ENCODE peak calls at places on chromosome 5, in seven cellular contexts. F is IMR-90, E is mesendoderm, N is H9, C is neuronal stem cell, P is H1, Y is mesenchymal stem cell. S is an unnamed sample.

GRCh38 chr5:154342963-154343362 is 102.8 kb upstream of the SAP30L start:
- DNase-seq in N (no peak), P (no peak), C (no peak), F (no peak), E (no peak), Y (no peak), S (peak)

GRCh38 chr5:127804886-127805426 is 101.8 kb downstream of the CCDC192 start:
- DNase-seq in P (no peak), C (no peak), Y (peak), N (no peak), E (no peak), F (peak), S (no peak)

GRCh38 chr5:29157975-29158374 is 2035.5 kb upstream of the CDH6 start:
- DNase-seq in E (no peak), N (no peak), C (no peak), Y (no peak), F (no peak), P (no peak), S (no peak)

GRCh38 chr5:139650031-139650688 is 2.0 kb downstream of the CXXC5 start:
- DNase-seq in N (no peak), P (no peak), E (peak), C (no peak), F (no peak), Y (peak), S (no peak)

GRCh38 chr5:35476046-35476445 is 141.6 kb upstream of the SPEF2 start:
- DNase-seq in E (no peak), F (no peak), N (no peak), C (no peak), Y (no peak), P (no peak), S (no peak)

GRCh38 chr5:100777680-100778281 is 125.3 kb downstream of the ST8SIA4 start:
- DNase-seq in E (peak), C (no peak), F (peak), P (no peak), N (no peak), Y (peak), S (peak)

GRCh38 chr5:154223320-154223719 is 32.8 kb downstream of the GALNT10 start:
- DNase-seq in N (no peak), Y (no peak), F (no peak), E (no peak), C (no peak), P (no peak), S (no peak)

GRCh38 chr5:181052928-181053759 is 13.1 kb downstream of the BTNL9 start:
- DNase-seq in F (no peak), E (no peak), Y (no peak), P (no peak), C (no peak), N (no peak), S (no peak)

GRCh38 chr5:109566361-109566760 is 123.4 kb upstream of the MAN2A1 start:
- DNase-seq in N (no peak), E (no peak), C (no peak), F (no peak), P (no peak), Y (no peak), S (no peak)

GRCh38 chr5:174045470-174046025 is at the start of gene NSG2:
- DNase-seq in N (peak), Y (peak), P (peak), F (peak), E (peak), C (peak), S (peak)

GRCh38 chr5:52692618-52693017 is 95.1 kb upstream of the ITGA1 start:
- DNase-seq in Y (peak), N (no peak), F (peak), E (no peak), C (no peak), P (no peak), S (no peak)

GRCh38 chr5:34610576-34610975 is 45.6 kb upstream of the RAI14 start:
- DNase-seq in F (no peak), P (no peak), Y (no peak), C (peak), N (no peak), E (no peak), S (no peak)

DNA sequence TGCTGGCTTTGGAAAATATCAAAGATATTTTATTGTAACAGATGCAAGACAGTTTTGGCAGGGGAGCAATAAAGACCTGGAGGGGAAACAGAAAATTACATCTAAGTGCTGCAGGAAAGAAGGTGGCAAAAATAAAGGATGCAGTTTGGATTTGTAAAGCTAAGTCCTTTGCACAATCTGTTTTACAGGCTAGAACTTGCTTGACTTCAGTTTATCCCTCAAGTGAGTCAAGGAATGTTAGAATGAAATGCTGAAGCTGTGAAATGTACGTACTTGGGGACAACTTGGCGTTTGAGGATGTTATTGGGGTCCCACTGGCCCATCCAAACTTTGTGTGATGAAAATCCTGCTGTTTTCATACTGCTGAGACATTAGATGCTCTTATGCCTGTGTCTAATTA is 232.8 kb downstream of the GOLPH3 start:
- DNase-seq in Y (no peak), E (no peak), N (no peak), F (no peak), C (no peak), P (no peak), S (no peak)
- H4K8ac ChIP-seq in Y (no peak), E (no peak), N (no peak), F (no peak), C (no peak), P (no peak), S (no peak)

DNA sequence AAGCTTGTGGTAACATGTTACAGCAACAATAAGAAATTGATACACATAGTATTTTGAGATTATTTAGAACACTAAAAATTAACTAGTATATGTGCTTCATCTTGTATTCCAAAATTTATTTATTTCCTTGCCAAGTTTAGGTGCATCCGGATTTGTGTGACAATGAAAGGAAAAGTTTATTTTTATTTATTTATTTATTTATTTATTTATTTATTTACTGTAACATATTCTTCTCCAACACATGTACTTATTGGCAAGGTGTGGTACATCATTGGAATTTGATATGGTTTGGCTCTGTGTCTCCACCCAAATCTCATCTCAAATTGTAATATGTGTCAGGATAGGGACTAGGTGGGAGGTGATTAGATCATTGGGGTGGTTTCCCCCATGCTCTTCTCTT is 373.3 kb upstream of the EDIL3 start:
- DNase-seq in P (no peak), F (no peak), N (no peak), E (no peak), C (no peak), Y (no peak), S (no peak)
- H4K8ac ChIP-seq in P (no peak), F (no peak), N (no peak), E (no peak), C (no peak), Y (no peak), S (no peak)

GRCh38 chr5:149782018-149782899 is 52.1 kb downstream of the PPARGC1B start:
- DNase-seq in P (no peak), C (no peak), N (no peak), F (no peak), Y (no peak), E (no peak), S (no peak)

GRCh38 chr5:149781612-149782011 is 51.5 kb downstream of the PPARGC1B start:
- DNase-seq in P (no peak), F (no peak), N (no peak), Y (no peak), E (no peak), C (no peak), S (no peak)

GRCh38 chr5:149782900-149783586 is 52.9 kb downstream of the PPARGC1B start:
- DNase-seq in C (no peak), F (no peak), N (no peak), E (no peak), P (no peak), Y (no peak), S (no peak)

GRCh38 chr5:149788964-149789363 is 58.9 kb downstream of the PPARGC1B start:
- DNase-seq in E (no peak), P (no peak), C (no peak), F (no peak), N (no peak), Y (no peak), S (no peak)

GRCh38 chr5:149785341-149785740 is 55.2 kb downstream of the PPARGC1B start:
- DNase-seq in F (no peak), Y (no peak), E (no peak), P (no peak), N (no peak), C (no peak), S (no peak)
- H4K8ac ChIP-seq in F (no peak), Y (no peak), E (no peak), P (no peak), N (no peak), C (no peak), S (no peak)

GRCh38 chr5:3025392-3025791 is 273.9 kb upstream of the IRX2 start:
- DNase-seq in Y (no peak), F (no peak), E (no peak), N (no peak), C (no peak), P (no peak), S (no peak)
- H4K8ac ChIP-seq in Y (no peak), F (no peak), E (no peak), N (no peak), C (no peak), P (no peak), S (no peak)

GRCh38 chr5:3050863-3051262 is 299.4 kb upstream of the IRX2 start:
- DNase-seq in P (no peak), C (no peak), F (no peak), N (no peak), E (no peak), Y (no peak), S (no peak)
- H4K8ac ChIP-seq in P (no peak), C (no peak), F (no peak), N (no peak), E (no peak), Y (no peak), S (no peak)

GRCh38 chr5:57836331-57836730 is 353.7 kb upstream of the ACTBL2 start:
- DNase-seq in C (no peak), P (no peak), E (no peak), Y (no peak), F (no peak), N (no peak), S (no peak)
- H4K8ac ChIP-seq in C (no peak), P (no peak), E (no peak), Y (peak), F (peak), N (no peak), S (peak)

GRCh38 chr5:10329421-10329807 is 21.7 kb upstream of the CMBL start:
- DNase-seq in E (no peak), Y (no peak), P (no peak), C (no peak), F (no peak), N (no peak), S (no peak)
- H4K8ac ChIP-seq in E (no peak), Y (no peak), P (no peak), C (no peak), F (no peak), N (no peak), S (no peak)

GRCh38 chr5:21862986-21863385 is 990.2 kb downstream of the CDH12 start:
- DNase-seq in N (no peak), C (no peak), E (no peak), Y (no peak), P (no peak), F (no peak), S (no peak)
- H4K8ac ChIP-seq in N (no peak), C (no peak), E (no peak), Y (no peak), P (no peak), F (no peak), S (no peak)

GRCh38 chr5:41638685-41639084 is 128.3 kb upstream of the PLCXD3 start:
- DNase-seq in N (no peak), E (no peak), F (no peak), P (no peak), Y (no peak), C (no peak), S (no peak)
- H4K8ac ChIP-seq in N (no peak), E (no peak), F (no peak), P (no peak), Y (no peak), C (no peak), S (no peak)